ENCODE peak calls at places on chromosome 1, in nine cellular contexts. H is activated T-cell treated with anti-CD3 and anti-CD28 coated beads for 1 hour; R is frontal cortex; N is DMS79 treated with DMSO at 0.1 percent for 48 hours; T is gastrocnemius medialis; J is H1; F is brain pericyte; M is GM20000; B is stimulated activated CD8-positive, alpha-beta memory T cell treated with anti-CD3 and anti-CD28 coated beads, Interleukin-7, amount 100 ng/mL, for 4 hours. Q is an unnamed sample.

GRCh38 chr1:28830814-28831213 is 18.8 kb downstream of the OPRD1 start:
- DNase-seq in H (no peak), M (no peak), J (no peak), B (no peak), F (no peak), T (no peak), R (no peak), N (peak; percentile 11), Q (no peak)

GRCh38 chr1:24351918-24352637 is 32.9 kb downstream of the GRHL3 start:
- DNase-seq in B (no peak), N (no peak), T (no peak), R (no peak), H (no peak), J (no peak), F (no peak), M (peak; percentile 33), Q (no peak)

GRCh38 chr1:50983403-50983802 is 13.4 kb downstream of the CDKN2C start:
- DNase-seq in F (no peak), M (no peak), N (peak; percentile 85), T (no peak), B (no peak), H (no peak), R (no peak), J (no peak), Q (no peak)

GRCh38 chr1:41362357-41362721 is 1.1 kb downstream of the FOXO6 start:
- DNase-seq in J (no peak), M (no peak), T (no peak), F (no peak), N (no peak), R (peak; percentile 35), B (no peak), H (no peak), Q (no peak)

GRCh38 chr1:26112407-26112775 is 767 bp downstream of the PDIK1L start:
- DNase-seq in H (no peak), M (peak; percentile 41), B (no peak), J (no peak), R (peak; percentile 21), N (peak; percentile 72), F (no peak), T (no peak), Q (no peak)

GRCh38 chr1:43438576-43439120 is 15.1 kb downstream of the HYI start:
- DNase-seq in R (no peak), N (no peak), B (no peak), T (no peak), J (no peak), M (no peak), F (no peak), H (no peak), Q (no peak)

GRCh38 chr1:47298025-47298699 is 15.8 kb downstream of the STIL start:
- DNase-seq in J (no peak), R (no peak), N (no peak), H (no peak), B (no peak), F (no peak), M (no peak), T (no peak), Q (no peak)

GRCh38 chr1:1883092-1883858 is 7.6 kb downstream of the GNB1 start:
- DNase-seq in F (no peak), R (no peak), H (no peak), N (no peak), J (no peak), B (no peak), M (no peak), T (no peak), Q (no peak)

GRCh38 chr1:153649867-153650235 is 8.7 kb upstream of the SNAPIN start:
- DNase-seq in H (no peak), N (no peak), M (no peak), F (no peak), R (peak; percentile 46), B (no peak), T (peak; percentile 83), J (no peak), Q (no peak)

GRCh38 chr1:21436488-21437340 is 3.2 kb upstream of the NBPF3 start:
- DNase-seq in R (no peak), N (no peak), M (no peak), T (no peak), B (no peak), F (no peak), J (peak; percentile 80), H (no peak), Q (no peak)

GRCh38 chr1:16253332-16253922 is 16.4 kb upstream of the CPLANE2 start:
- DNase-seq in H (no peak), B (no peak), M (no peak), J (no peak), R (no peak), N (no peak), F (no peak), T (no peak), Q (no peak)

GRCh38 chr1:171140466-171140865 is 44.6 kb upstream of the FMO2 start:
- DNase-seq in N (no peak), J (no peak), R (no peak), B (no peak), M (no peak), H (no peak), T (peak; percentile 34), F (no peak), Q (no peak)